ENCODE peak calls at places on chromosomes 11 and 22, in nine cellular contexts. I, J, A, F, K, P, V, T and Z are unnamed samples.

GRCh38 chr11:118621071-118621815 is 13.8 kb downstream of the PHLDB1 start:
- DNase-seq in J (peak; percentile 51), I (peak; percentile 89), K (peak; percentile 93), T (no peak), P (peak; percentile 91), F (peak; percentile 95), V (peak; percentile 90), A (peak; percentile 91), Z (no peak)

GRCh38 chr11:74839971-74840370 is 91.3 kb downstream of the RNF169 start:
- DNase-seq in T (no peak), A (peak; percentile 10), J (no peak), I (no peak), K (no peak), V (no peak), F (no peak), P (no peak), Z (no peak)

GRCh38 chr11:25449100-25449499 is 882.8 kb upstream of the ANO3 start:
- DNase-seq in I (no peak), T (no peak), F (no peak), A (no peak), K (peak; percentile 63), J (no peak), V (no peak), P (no peak), Z (no peak)

GRCh38 chr22:22233081-22233480 is 11.5 kb upstream of the VPREB1 start:
- DNase-seq in J (no peak), A (no peak), T (no peak), K (no peak), F (no peak), P (no peak), V (no peak), I (no peak), Z (no peak)

GRCh38 chr22:32539631-32540449 is 65.2 kb downstream of the FBXO7 start:
- DNase-seq in A (no peak), J (no peak), T (peak; percentile 94), F (no peak), P (peak; percentile 72), V (no peak), I (no peak), K (no peak), Z (no peak)

GRCh38 chr22:40463017-40463631 is 92.7 kb downstream of the SGSM3 start:
- DNase-seq in P (no peak), T (no peak), J (no peak), K (no peak), A (no peak), V (no peak), I (no peak), F (no peak), Z (peak; percentile 80)

GRCh38 chr11:72637926-72638325 is 36.3 kb downstream of the PDE2A start:
- DNase-seq in J (no peak), K (peak; percentile 68), P (no peak), I (no peak), T (no peak), F (no peak), V (no peak), A (no peak), Z (no peak)

GRCh38 chr22:38657248-38657909 is 941 bp downstream of the CBY1 start:
- DNase-seq in I (peak; percentile 32), J (no peak), P (peak; percentile 52), F (peak; percentile 72), K (peak; percentile 31), A (peak; percentile 47), T (peak; percentile 24), V (peak; percentile 31), Z (peak; percentile 20)

GRCh38 chr11:5705688-5706087 is 16.1 kb downstream of the TRIM22 start:
- DNase-seq in V (no peak), A (peak; percentile 30), J (no peak), I (no peak), K (no peak), P (no peak), T (no peak), F (no peak), Z (no peak)

GRCh38 chr11:31636983-31637382 is 127.4 kb downstream of the ELP4 start:
- DNase-seq in V (no peak), J (no peak), T (no peak), K (no peak), F (no peak), I (no peak), A (no peak), P (no peak), Z (no peak)

DNA sequence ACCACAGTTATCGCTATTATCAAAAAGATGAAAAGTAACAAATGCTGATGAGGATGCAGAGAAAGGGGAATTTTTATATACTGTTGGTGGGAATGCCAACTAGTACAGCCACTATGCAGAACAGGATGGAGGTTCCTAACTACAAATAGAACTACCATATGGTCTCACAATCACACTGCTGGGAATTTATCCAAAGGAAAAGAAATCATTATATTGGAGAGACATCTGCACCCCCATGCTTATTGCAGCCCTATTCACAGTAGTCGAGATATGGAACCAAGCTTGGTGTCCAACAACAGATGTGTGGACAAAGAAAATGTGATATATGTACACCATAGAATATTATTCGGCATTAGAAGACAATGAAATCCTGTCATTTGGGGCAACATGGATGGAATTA is 19.7 kb upstream of the POU2AF2 start:
- DNase-seq in J (no peak), P (no peak), K (no peak), V (no peak), F (no peak), T (no peak), A (no peak), I (no peak), Z (no peak)
- TF ChIP-seq EZH2phosphoT487 in J (no peak), P (no peak), K (no peak), V (no peak), F (no peak), T (no peak), A (no peak), I (no peak), Z (no peak)

GRCh38 chr11:64629796-64630562 is 39.0 kb downstream of the SLC22A12 start:
- DNase-seq in J (peak; percentile 77), F (peak; percentile 98), A (peak; percentile 35), T (no peak), V (no peak), K (peak; percentile 85), P (peak; percentile 45), I (peak; percentile 79), Z (no peak)
- TF ChIP-seq EZH2phosphoT487 in J (no peak), F (no peak), A (no peak), T (no peak), V (no peak), K (no peak), P (no peak), I (no peak), Z (no peak)

GRCh38 chr11:11403763-11404725 is 51.0 kb upstream of the CSNK2A3 start:
- DNase-seq in K (no peak), F (peak; percentile 50), V (no peak), T (no peak), I (peak; percentile 38), A (peak; percentile 58), J (no peak), P (peak; percentile 63), Z (no peak)
- TF ChIP-seq EZH2phosphoT487 in K (no peak), F (no peak), V (no peak), T (no peak), I (no peak), A (no peak), J (no peak), P (no peak), Z (no peak)

GRCh38 chr11:126720539-126721235 is 279.9 kb downstream of the KIRREL3 start:
- DNase-seq in I (no peak), J (no peak), P (no peak), A (peak; percentile 39), V (no peak), K (no peak), T (no peak), F (no peak), Z (no peak)

GRCh38 chr11:126712017-126712625 is 288.4 kb downstream of the KIRREL3 start:
- DNase-seq in T (no peak), I (no peak), K (no peak), P (peak; percentile 30), J (no peak), F (no peak), A (no peak), V (no peak), Z (no peak)

GRCh38 chr11:126719740-126720139 is 280.8 kb downstream of the KIRREL3 start:
- DNase-seq in P (no peak), A (peak; percentile 68), J (no peak), I (no peak), V (no peak), K (no peak), T (no peak), F (no peak), Z (no peak)

GRCh38 chr11:126718319-126718718 is 282.3 kb downstream of the KIRREL3 start:
- DNase-seq in K (no peak), P (no peak), V (no peak), A (peak; percentile 65), T (no peak), J (no peak), F (no peak), I (no peak), Z (no peak)

DNA sequence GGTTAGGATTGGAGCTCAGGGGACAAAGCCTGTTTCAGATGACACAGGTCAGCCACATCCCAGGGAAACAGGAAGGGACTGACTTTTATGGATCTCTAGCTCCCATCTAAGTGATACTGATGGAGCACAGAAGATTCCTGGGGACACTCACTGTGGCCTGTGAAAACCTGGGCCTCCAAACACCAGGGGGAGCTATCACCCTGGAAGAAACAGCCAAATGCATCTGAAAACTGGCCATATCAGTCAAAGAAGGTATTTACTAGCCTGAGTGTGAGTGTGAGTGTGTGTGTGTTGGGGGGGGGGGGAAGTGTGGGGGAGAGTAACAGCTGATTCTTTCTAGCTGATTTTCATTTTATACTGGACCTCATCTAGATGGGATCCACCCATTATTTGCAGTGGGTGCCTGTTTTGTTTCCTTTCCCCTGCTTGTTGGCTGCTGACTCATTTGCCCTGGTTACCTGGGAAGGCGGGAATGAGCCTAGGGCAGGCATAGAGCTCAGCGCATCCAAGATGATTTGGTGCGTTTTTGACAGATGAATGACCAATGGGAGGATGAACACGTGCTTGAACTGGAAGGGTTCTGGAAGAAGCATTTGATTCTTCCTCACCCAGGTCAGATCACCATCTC is 284.0 kb downstream of the KIRREL3 start:
- DNase-seq in I (peak; percentile 61), A (peak; percentile 47), K (peak; percentile 75), T (peak; percentile 61), V (peak; percentile 48), J (peak; percentile 26), F (peak; percentile 77), P (peak; percentile 66), Z (peak; percentile 43)
- TF ChIP-seq EZH2phosphoT487 in I (no peak), A (no peak), K (no peak), T (no peak), V (no peak), J (no peak), F (no peak), P (no peak), Z (no peak)

DNA sequence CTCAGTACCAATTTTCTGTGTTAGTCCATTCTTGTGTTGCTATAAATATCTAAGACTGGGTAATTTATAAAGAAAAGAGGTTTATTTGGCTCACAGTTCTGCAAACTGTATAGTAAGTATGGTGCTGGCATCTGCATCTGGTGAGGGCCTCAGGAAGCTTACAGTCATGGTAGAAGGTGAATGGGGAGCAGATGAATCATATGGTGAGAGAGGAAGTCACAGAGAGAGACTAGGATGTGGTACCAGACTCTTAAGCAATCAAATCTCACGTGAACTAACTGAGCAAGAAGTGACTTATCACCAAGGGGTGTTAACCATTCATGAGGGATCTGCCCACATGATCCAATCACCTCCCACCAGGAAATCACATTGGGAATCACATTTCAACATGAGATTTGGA is 60.8 kb upstream of the ZBED5 start:
- DNase-seq in K (no peak), P (no peak), F (no peak), A (no peak), T (no peak), V (no peak), I (no peak), J (no peak), Z (no peak)
- TF ChIP-seq EZH2phosphoT487 in K (no peak), P (no peak), F (no peak), A (no peak), T (no peak), V (no peak), I (no peak), J (no peak), Z (no peak)